ENCODE peak calls at places on chromosome 5, in nine cellular contexts. N is uterus, M is left ventricle myocardium inferior, W is aorta, G is A549, T is heart right ventricle, Z is colonic mucosa, R is HCT116, L is esophagus muscularis mucosa. O is an unnamed sample. For H3K9me3 and H3K4me1, the result is how much of the 10 kb centered on the place peaks cover.

GRCh38 chr5:94024101-94024500 is 282.7 kb upstream of the POU5F2 start:
- DNase-seq in N (no peak), M (no peak), W (no peak), G (no peak), T (no peak), Z (no peak), R (no peak), L (no peak), O (no peak)

GRCh38 chr5:140175367-140176027 is 509 bp downstream of the CYSTM1 start:
- DNase-seq in N (peak), M (peak), W (peak), G (peak), T (peak), Z (peak), R (no peak), L (peak), O (peak)

GRCh38 chr5:1799110-1799601 is 481 bp downstream of the MRPL36 start:
- DNase-seq in N (no peak), M (no peak), W (no peak), G (peak), T (no peak), Z (peak), R (no peak), L (no peak), O (peak)

GRCh38 chr5:33240552-33240951 is 200.2 kb upstream of the TARS1 start:
- DNase-seq in N (no peak), M (no peak), W (no peak), G (no peak), T (no peak), Z (no peak), R (no peak), L (no peak), O (no peak)

GRCh38 chr5:87210743-87211142 is 56.9 kb upstream of the RASA1 start:
- DNase-seq in N (no peak), M (no peak), W (no peak), G (no peak), T (no peak), Z (no peak), R (peak), L (no peak), O (no peak)

GRCh38 chr5:102294996-102295395 is 1.1 kb downstream of the SLCO4C1 start:
- DNase-seq in N (no peak), M (no peak), W (no peak), G (no peak), T (no peak), Z (no peak), R (no peak), L (no peak), O (no peak)

GRCh38 chr5:1799602-1800469 is at the start of gene MRPL36:
- DNase-seq in N (peak), M (peak), W (peak), G (peak), T (peak), Z (peak), R (peak), L (peak), O (peak)

GRCh38 chr5:177471610-177472356 is 1.7 kb downstream of the DBN1 start:
- DNase-seq in N (no peak), M (peak), W (peak), G (no peak), T (peak), Z (no peak), R (no peak), L (no peak), O (peak)

GRCh38 chr5:108345541-108346171 is 36.2 kb downstream of the FBXL17 start:
- DNase-seq in N (no peak), M (no peak), W (no peak), G (peak), T (no peak), Z (no peak), R (peak), L (no peak), O (no peak)

GRCh38 chr5:31888513-31888912 is 249.6 kb downstream of the PDZD2 start:
- DNase-seq in N (no peak), M (no peak), W (no peak), G (no peak), T (no peak), Z (no peak), R (no peak), L (no peak), O (no peak)

GRCh38 chr5:1108865-1109174 is 3.0 kb downstream of the SLC12A7 start:
- DNase-seq in N (no peak), M (no peak), W (no peak), G (no peak), T (no peak), Z (no peak), R (no peak), L (no peak), O (no peak)

GRCh38 chr5:98490348-98490747 is 283.1 kb upstream of the RGMB start:
- DNase-seq in N (no peak), M (no peak), W (peak), G (no peak), T (no peak), Z (no peak), R (no peak), L (no peak), O (no peak)

GRCh38 chr5:98308960-98309359 is 464.5 kb upstream of the RGMB start:
- DNase-seq in N (no peak), M (no peak), W (no peak), G (no peak), T (no peak), Z (no peak), R (peak), L (no peak), O (no peak)

DNA sequence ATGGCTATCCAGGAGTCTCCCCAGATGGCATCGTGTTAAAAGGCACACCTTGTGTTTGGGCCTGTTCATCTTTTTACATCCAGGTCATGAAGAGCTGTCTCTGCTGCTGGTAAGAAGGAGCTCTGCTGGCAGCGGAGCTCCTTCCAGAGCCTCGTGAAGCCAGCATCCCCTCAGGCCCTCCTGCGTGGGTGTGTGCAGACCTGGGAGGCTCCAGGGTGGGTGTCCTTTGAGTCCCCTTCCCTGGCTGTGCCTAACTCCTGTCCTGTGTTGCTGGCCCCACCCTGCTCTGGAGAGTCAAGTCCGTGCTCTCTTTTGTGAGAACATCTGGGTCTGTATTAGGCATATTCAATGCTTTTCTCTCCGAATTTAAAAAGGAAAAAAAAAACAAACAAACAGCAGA is 149.6 kb upstream of the IRX2 start:
- DNase-seq in N (no peak), M (no peak), W (no peak), G (no peak), T (no peak), Z (no peak), R (no peak), L (no peak), O (no peak)
- H3K9me3 ChIP-seq in N (under half), M (under half), W (under half), G (under half), T (under half), Z (under half), R (under half), L (under half), O (under half)

GRCh38 chr5:56817306-56817986 is 2.1 kb downstream of the MAP3K1 start:
- DNase-seq in N (no peak), M (no peak), W (no peak), G (no peak), T (no peak), Z (no peak), R (no peak), L (no peak), O (no peak)

GRCh38 chr5:56814963-56815656 is at the start of gene MAP3K1:
- DNase-seq in N (peak), M (peak), W (peak), G (peak), T (peak), Z (peak), R (no peak), L (no peak), O (peak)

GRCh38 chr5:56814361-56814962 is 887 bp upstream of the MAP3K1 start:
- DNase-seq in N (peak), M (peak), W (peak), G (peak), T (peak), Z (peak), R (no peak), L (no peak), O (peak)

GRCh38 chr5:56816546-56817081 is 1.3 kb downstream of the MAP3K1 start:
- DNase-seq in N (peak), M (peak), W (peak), G (peak), T (peak), Z (peak), R (no peak), L (no peak), O (peak)

DNA sequence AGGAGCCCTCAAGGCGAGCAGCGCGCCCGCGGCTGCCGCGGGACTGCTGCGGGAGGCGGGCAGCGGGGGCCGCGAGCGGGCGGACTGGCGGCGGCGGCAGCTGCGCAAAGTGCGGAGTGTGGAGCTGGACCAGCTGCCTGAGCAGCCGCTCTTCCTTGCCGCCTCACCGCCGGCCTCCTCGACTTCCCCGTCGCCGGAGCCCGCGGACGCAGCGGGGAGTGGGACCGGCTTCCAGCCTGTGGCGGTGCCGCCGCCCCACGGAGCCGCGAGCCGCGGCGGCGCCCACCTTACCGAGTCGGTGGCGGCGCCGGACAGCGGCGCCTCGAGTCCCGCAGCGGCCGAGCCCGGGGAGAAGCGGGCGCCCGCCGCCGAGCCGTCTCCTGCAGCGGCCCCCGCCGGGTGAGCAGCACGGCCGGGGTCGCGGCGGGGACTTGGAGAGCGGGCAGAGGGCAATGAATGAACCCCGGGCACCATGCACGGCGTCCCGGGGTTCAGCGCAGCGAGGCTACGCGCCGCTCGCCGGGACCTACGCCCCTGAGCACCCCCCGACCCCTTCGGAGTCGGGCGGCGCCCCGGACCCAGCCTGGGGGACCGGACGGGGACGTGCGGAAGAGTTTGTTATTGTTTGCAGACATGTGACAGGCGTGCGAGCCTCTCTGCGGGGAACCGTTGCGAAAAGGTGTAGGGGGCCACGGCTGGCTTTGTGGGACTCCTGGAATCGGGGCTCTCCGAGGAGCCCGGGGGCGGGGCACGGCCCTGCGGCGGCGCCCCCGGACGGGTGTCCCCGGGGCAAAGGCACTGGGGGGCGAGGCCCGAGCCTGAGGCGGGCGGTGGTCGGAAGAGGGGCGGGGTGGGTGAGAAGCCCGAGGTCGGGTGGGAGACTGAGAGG is 552 bp downstream of the MAP3K1 start:
- DNase-seq in N (peak), M (no peak), W (peak), G (peak), T (peak), Z (peak), R (no peak), L (no peak), O (peak)
- H3K4me3 ChIP-seq in N (peak), M (peak), W (peak), G (peak), T (peak), Z (peak), R (peak), L (peak), O (peak)

GRCh38 chr5:95644351-95645042 is 2.1 kb upstream of the RFESD start:
- DNase-seq in N (peak), M (no peak), W (no peak), G (peak), T (no peak), Z (peak), R (peak), L (no peak), O (no peak)
- H3K4me1 ChIP-seq in N (under half), M (under half), W (under half), G (under half), T (under half), Z (under half), R (under half), L (under half), O (under half)

GRCh38 chr5:178770621-178771020 is 40.2 kb upstream of the ZNF354A start:
- DNase-seq in N (no peak), M (no peak), W (peak), G (no peak), T (no peak), Z (no peak), R (no peak), L (no peak), O (no peak)

GRCh38 chr5:178766936-178767912 is 36.8 kb upstream of the ZNF354A start:
- DNase-seq in N (no peak), M (no peak), W (peak), G (no peak), T (no peak), Z (no peak), R (no peak), L (no peak), O (no peak)

GRCh38 chr5:178769617-178770290 is 39.3 kb upstream of the ZNF354A start:
- DNase-seq in N (no peak), M (no peak), W (peak), G (no peak), T (no peak), Z (no peak), R (no peak), L (no peak), O (no peak)

GRCh38 chr5:178765753-178766300 is 35.4 kb upstream of the ZNF354A start:
- DNase-seq in N (no peak), M (no peak), W (no peak), G (no peak), T (no peak), Z (no peak), R (no peak), L (no peak), O (no peak)

GRCh38 chr5:178768371-178769260 is 38.2 kb upstream of the ZNF354A start:
- DNase-seq in N (no peak), M (no peak), W (peak), G (no peak), T (no peak), Z (no peak), R (no peak), L (no peak), O (no peak)
- H3K9me3 ChIP-seq in N (under half), M (under half), W (under half), G (under half), T (under half), Z (under half), R (under half), L (under half), O (under half)

GRCh38 chr5:138273834-138274188 is 610 bp downstream of the GFRA3 start:
- DNase-seq in N (no peak), M (no peak), W (no peak), G (no peak), T (no peak), Z (no peak), R (no peak), L (no peak), O (no peak)
- H3K4me3 ChIP-seq in N (no peak), M (peak), W (peak), G (no peak), T (no peak), Z (peak), R (no peak), L (peak), O (no peak)

DNA sequence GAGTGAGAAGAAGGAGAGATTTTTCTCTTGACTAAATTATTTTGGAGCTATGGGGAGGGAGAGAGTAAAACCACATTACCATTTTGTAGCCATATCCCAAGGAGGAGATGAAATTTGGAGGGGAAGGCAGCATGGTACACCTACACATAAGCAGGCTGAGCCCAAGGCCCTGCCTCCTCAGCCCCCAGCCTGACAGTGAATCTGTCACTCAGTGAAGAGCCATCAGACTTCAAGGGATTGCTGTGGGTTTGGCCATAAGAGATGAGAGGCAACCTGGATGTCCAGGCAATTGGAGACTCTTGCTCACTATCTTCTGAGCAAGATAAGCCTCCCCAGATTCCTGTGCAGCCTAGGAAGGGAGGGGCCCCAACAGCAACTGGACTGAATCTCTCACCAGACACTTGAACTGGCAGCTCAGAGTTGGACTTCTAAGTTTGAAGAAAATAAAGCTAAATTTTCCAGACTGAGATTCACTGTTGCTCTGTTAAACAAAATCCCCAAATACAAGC is 216.6 kb downstream of the SEMA6A start:
- DNase-seq in N (no peak), M (no peak), W (no peak), G (no peak), T (no peak), Z (no peak), R (no peak), L (peak), O (no peak)
- H3K4me1 ChIP-seq in N (under half), M (under half), W (under half), G (under half), T (under half), Z (under half), R (under half), L (under half), O (under half)

DNA sequence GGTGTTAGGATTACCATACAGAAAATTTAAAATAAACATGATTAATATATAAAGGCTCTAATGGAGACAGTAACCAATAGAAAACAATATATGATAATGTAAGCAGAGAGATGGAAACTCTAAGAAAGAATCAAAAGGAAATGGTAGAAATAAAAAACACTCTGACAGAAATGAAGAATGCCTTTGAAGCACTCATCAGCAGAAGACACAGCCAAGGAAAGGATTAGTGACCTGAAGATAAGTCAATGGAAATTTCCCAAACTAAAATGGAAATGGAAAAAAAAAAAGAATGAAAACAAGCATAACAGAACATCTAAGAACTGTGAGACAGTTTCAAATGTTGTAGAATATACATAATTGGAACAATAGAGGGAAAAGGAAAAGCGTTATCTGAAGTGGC is 302.6 kb downstream of the DRD1 start:
- DNase-seq in N (no peak), M (no peak), W (no peak), G (no peak), T (no peak), Z (no peak), R (no peak), L (no peak), O (no peak)
- H3K9me3 ChIP-seq in N (under half), M (half or more), W (under half), G (under half), T (under half), Z (under half), R (under half), L (under half), O (under half)

GRCh38 chr5:180590543-180591248 is 603 bp downstream of the SCGB3A1 start:
- DNase-seq in N (no peak), M (no peak), W (no peak), G (no peak), T (no peak), Z (no peak), R (no peak), L (no peak), O (no peak)

GRCh38 chr5:180593446-180594206 is 2.3 kb upstream of the SCGB3A1 start:
- DNase-seq in N (no peak), M (no peak), W (no peak), G (no peak), T (no peak), Z (no peak), R (no peak), L (no peak), O (peak)

GRCh38 chr5:180592176-180592575 is 877 bp upstream of the SCGB3A1 start:
- DNase-seq in N (no peak), M (no peak), W (no peak), G (no peak), T (no peak), Z (no peak), R (no peak), L (no peak), O (no peak)

GRCh38 chr5:180589771-180590542 is 1.3 kb downstream of the SCGB3A1 start:
- DNase-seq in N (no peak), M (no peak), W (no peak), G (no peak), T (no peak), Z (no peak), R (no peak), L (no peak), O (peak)

GRCh38 chr5:180591249-180591887 is at the start of gene SCGB3A1:
- DNase-seq in N (no peak), M (no peak), W (no peak), G (no peak), T (no peak), Z (no peak), R (no peak), L (no peak), O (peak)
- H3K4me3 ChIP-seq in N (no peak), M (peak), W (no peak), G (peak), T (peak), Z (no peak), R (no peak), L (peak), O (peak)

DNA sequence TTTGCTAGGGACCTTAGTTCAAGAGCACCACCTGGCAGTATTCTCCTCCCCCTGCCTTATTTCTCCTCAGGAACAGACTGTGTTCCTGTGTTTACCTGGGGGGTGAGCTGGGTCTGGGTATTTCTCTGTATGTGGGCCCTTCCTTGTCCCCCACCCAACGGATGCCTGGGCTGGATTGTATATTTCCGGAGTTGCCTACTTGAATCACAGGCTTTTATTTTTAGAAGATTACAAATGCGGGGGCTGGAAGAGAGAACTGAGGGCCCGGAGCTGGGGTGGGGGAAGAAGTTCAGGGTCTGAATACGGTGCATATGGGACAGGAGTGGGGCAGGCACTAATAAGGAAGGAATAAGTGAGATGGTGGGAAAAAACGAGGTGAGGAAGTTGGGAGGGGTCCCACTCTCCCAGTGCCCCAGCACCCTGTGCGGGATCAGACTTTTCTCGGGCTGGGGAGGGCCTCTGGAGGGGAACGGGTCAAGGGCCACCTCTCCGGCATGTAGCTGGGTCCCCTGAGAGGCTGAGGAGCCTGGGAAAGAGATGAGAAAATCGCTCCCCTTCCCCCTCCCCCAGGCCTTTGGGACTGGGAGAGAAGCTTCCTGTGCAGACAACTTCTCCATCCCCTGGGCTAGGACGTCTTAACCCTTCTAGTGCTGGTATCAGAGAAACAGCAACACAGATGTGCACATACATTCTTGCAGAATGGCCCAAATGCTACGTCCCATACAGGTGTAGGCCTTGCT is 42.1 kb downstream of the PCDH1 start:
- DNase-seq in N (peak), M (peak), W (no peak), G (no peak), T (peak), Z (no peak), R (no peak), L (no peak), O (no peak)
- H3K4me1 ChIP-seq in N (under half), M (half or more), W (under half), G (under half), T (half or more), Z (under half), R (under half), L (under half), O (under half)